ENCODE peak calls at places on chromosomes 7 and 10, in nine cellular contexts. R, L, N, J, M, O, H, W and G are unnamed samples.

GRCh38 chr10:63702107-63702506 is 180.9 kb downstream of the REEP3 start:
- DNase-seq in R (no peak), L (no peak), N (no peak), J (no peak), M (no peak), O (no peak), H (no peak), W (no peak), G (no peak)

GRCh38 chr10:132866601-132867381 is 75.6 kb downstream of the CFAP46 start:
- DNase-seq in R (peak; percentile 45), L (no peak), N (peak; percentile 43), J (no peak), M (no peak), O (no peak), H (no peak), W (no peak), G (no peak)

GRCh38 chr10:104301907-104302690 is 33.1 kb downstream of the GSTO2 start:
- DNase-seq in R (no peak), L (no peak), N (no peak), J (peak; percentile 40), M (no peak), O (no peak), H (no peak), W (no peak), G (no peak)

GRCh38 chr7:121329460-121330052 is 756 bp downstream of the WNT16 start:
- DNase-seq in R (peak; percentile 62), L (peak; percentile 6), N (peak; percentile 87), J (no peak), M (no peak), O (peak; percentile 83), H (no peak), W (peak; percentile 37), G (peak; percentile 33)

GRCh38 chr7:157676456-157677255 is 339.9 kb downstream of the DNAJB6 start:
- DNase-seq in R (no peak), L (no peak), N (peak; percentile 33), J (no peak), M (no peak), O (no peak), H (no peak), W (no peak), G (no peak)

GRCh38 chr7:31633894-31634494 is 53.0 kb upstream of the PPP1R17 start:
- DNase-seq in R (no peak), L (peak; percentile 35), N (peak; percentile 88), J (peak; percentile 39), M (no peak), O (peak; percentile 43), H (peak; percentile 32), W (peak; percentile 48), G (peak; percentile 73)

GRCh38 chr7:81684513-81685262 is 85.2 kb downstream of the HGF start:
- DNase-seq in R (peak; percentile 96), L (peak; percentile 88), N (no peak), J (peak; percentile 100), M (peak; percentile 74), O (no peak), H (peak; percentile 100), W (peak; percentile 98), G (peak; percentile 99)

GRCh38 chr10:5551531-5552375 is 27.0 kb downstream of the CALML3 start:
- DNase-seq in R (peak; percentile 65), L (peak; percentile 64), N (no peak), J (peak; percentile 47), M (peak; percentile 2), O (peak; percentile 41), H (peak; percentile 72), W (peak; percentile 100), G (no peak)

GRCh38 chr7:117484988-117485655 is 5.3 kb downstream of the CFTR start:
- DNase-seq in R (no peak), L (peak; percentile 20), N (no peak), J (no peak), M (no peak), O (no peak), H (no peak), W (no peak), G (no peak)

GRCh38 chr7:116949941-116950801 is 3.1 kb upstream of the ST7 start:
- DNase-seq in R (no peak), L (no peak), N (no peak), J (no peak), M (no peak), O (no peak), H (no peak), W (no peak), G (no peak)

GRCh38 chr7:116317907-116318306 is 107.6 kb downstream of the TES start:
- DNase-seq in R (no peak), L (no peak), N (no peak), J (no peak), M (no peak), O (no peak), H (peak; percentile 32), W (no peak), G (peak; percentile 48)

GRCh38 chr7:98175260-98175604 is 36.0 kb upstream of the BHLHA15 start:
- DNase-seq in R (no peak), L (no peak), N (no peak), J (no peak), M (no peak), O (no peak), H (no peak), W (no peak), G (no peak)

GRCh38 chr7:462173-463103 is 57.2 kb downstream of the PDGFA start:
- DNase-seq in R (peak; percentile 57), L (no peak), N (no peak), J (no peak), M (no peak), O (no peak), H (no peak), W (no peak), G (no peak)

GRCh38 chr10:33539137-33539536 is 204.7 kb upstream of the NRP1 start:
- DNase-seq in R (no peak), L (no peak), N (no peak), J (no peak), M (no peak), O (no peak), H (no peak), W (no peak), G (no peak)

GRCh38 chr10:131561897-131562296 is 250.4 kb upstream of the TCERG1L start:
- DNase-seq in R (no peak), L (no peak), N (no peak), J (no peak), M (no peak), O (no peak), H (no peak), W (no peak), G (no peak)

GRCh38 chr7:66236713-66237303 is 31.7 kb downstream of the TPST1 start:
- DNase-seq in R (no peak), L (no peak), N (no peak), J (no peak), M (no peak), O (no peak), H (no peak), W (no peak), G (no peak)

GRCh38 chr10:3439183-3439582 is 266.6 kb upstream of the PITRM1 start:
- DNase-seq in R (no peak), L (no peak), N (no peak), J (no peak), M (no peak), O (no peak), H (no peak), W (no peak), G (no peak)

GRCh38 chr10:70575486-70575873 is 27.1 kb downstream of the PRF1 start:
- DNase-seq in R (peak; percentile 66), L (no peak), N (no peak), J (no peak), M (no peak), O (peak; percentile 35), H (peak; percentile 29), W (peak; percentile 27), G (no peak)

GRCh38 chr10:63256047-63256773 is 123.1 kb downstream of the NRBF2 start:
- DNase-seq in R (no peak), L (no peak), N (no peak), J (no peak), M (no peak), O (no peak), H (no peak), W (no peak), G (peak; percentile 88)

GRCh38 chr10:118448744-118449143 is 106.6 kb upstream of the FAM204A start:
- DNase-seq in R (no peak), L (no peak), N (no peak), J (no peak), M (no peak), O (no peak), H (no peak), W (no peak), G (no peak)

GRCh38 chr10:21515581-21516269 is 9.8 kb downstream of the SKIDA1 start:
- DNase-seq in R (no peak), L (no peak), N (no peak), J (no peak), M (no peak), O (no peak), H (no peak), W (no peak), G (no peak)

GRCh38 chr10:87659571-87660483 is at the start of gene PAPSS2:
- DNase-seq in R (peak; percentile 91), L (no peak), N (peak; percentile 86), J (peak; percentile 68), M (no peak), O (no peak), H (peak; percentile 63), W (peak; percentile 46), G (peak; percentile 82)

GRCh38 chr7:107972075-107972482 is 30.9 kb downstream of the LAMB1 start:
- DNase-seq in R (no peak), L (no peak), N (no peak), J (peak; percentile 76), M (no peak), O (no peak), H (peak; percentile 64), W (no peak), G (peak; percentile 98)

GRCh38 chr7:6393667-6394056 is 54.1 kb downstream of the DAGLB start:
- DNase-seq in R (no peak), L (peak; percentile 60), N (no peak), J (no peak), M (no peak), O (no peak), H (no peak), W (no peak), G (no peak)
- H3K9ac ChIP-seq in R (no peak overlapping the region), L (no peak overlapping the region), N (no peak overlapping the region), J (no peak overlapping the region), M (no peak overlapping the region), O (no peak overlapping the region), H (peak overlapping the region; percentile 11), W (no peak overlapping the region), G (peak overlapping the region; percentile 45)

GRCh38 chr10:49608925-49609282 is 1.2 kb upstream of the SLC18A3 start:
- DNase-seq in R (no peak), L (no peak), N (peak; percentile 68), J (no peak), M (no peak), O (no peak), H (no peak), W (no peak), G (no peak)
- H3K4me3 ChIP-seq in R (no peak overlapping the region), L (peak overlapping the region; percentile 1), N (no peak overlapping the region), J (no peak overlapping the region), M (no peak overlapping the region), O (no peak overlapping the region), H (no peak overlapping the region), W (no peak overlapping the region), G (no peak overlapping the region)

GRCh38 chr7:101115215-101115614 is 11.7 kb upstream of the SERPINE1 start:
- DNase-seq in R (no peak), L (peak; percentile 0), N (no peak), J (no peak), M (no peak), O (no peak), H (no peak), W (no peak), G (no peak)
- H3K4me1 ChIP-seq in R (peaks cover 3% of the 10 kb centered on the region), L (peaks cover 13% of the 10 kb centered on the region), N (no peaks in the 10 kb centered on the region), J (peaks cover 13% of the 10 kb centered on the region), M (no peaks in the 10 kb centered on the region), O (no peaks in the 10 kb centered on the region), H (peaks cover 54% of the 10 kb centered on the region), W (peaks cover 22% of the 10 kb centered on the region), G (peaks cover 28% of the 10 kb centered on the region)

GRCh38 chr10:72058989-72059842 is 29.1 kb downstream of the SPOCK2 start:
- DNase-seq in R (no peak), L (no peak), N (no peak), J (no peak), M (no peak), O (no peak), H (no peak), W (no peak), G (peak; percentile 37)
- H3K9ac ChIP-seq in R (no peak overlapping the region), L (no peak overlapping the region), N (no peak overlapping the region), J (no peak overlapping the region), M (no peak overlapping the region), O (no peak overlapping the region), H (no peak overlapping the region), W (no peak overlapping the region), G (no peak overlapping the region)